ENCODE peak calls at places on chromosomes 11 and 22, in seven cellular contexts. N is MM.1S, R is hepatocyte, O is H1, V is Karpas-422, J is astrocyte, A is HCT116. Q is an unnamed sample.

GRCh38 chr11:77236901-77237300 is 64.6 kb downstream of the GDPD4 start:
- DNase-seq in A (no peak), O (no peak), N (no peak), J (peak; percentile 1), V (no peak), R (no peak), Q (peak; percentile 35)

GRCh38 chr11:16895306-16895705 is 118.9 kb downstream of the PLEKHA7 start:
- DNase-seq in O (no peak), V (peak; percentile 43), N (no peak), A (no peak), J (peak; percentile 46), R (no peak), Q (no peak)

GRCh38 chr11:58905141-58905715 is 34.1 kb upstream of the GLYATL1 start:
- DNase-seq in O (peak; percentile 80), J (peak; percentile 55), A (no peak), N (no peak), R (peak; percentile 64), V (no peak), Q (peak; percentile 48)

GRCh38 chr22:25365491-25366261 is 146.2 kb downstream of the CRYBB2 start:
- DNase-seq in N (no peak), V (no peak), A (no peak), J (no peak), O (no peak), R (no peak), Q (no peak)

GRCh38 chr11:58675344-58676155 is 53.1 kb downstream of the CNTF start:
- DNase-seq in O (peak; percentile 87), J (peak; percentile 16), V (peak; percentile 86), N (peak; percentile 68), R (peak; percentile 83), A (peak; percentile 51), Q (peak; percentile 85)

GRCh38 chr11:100687032-100687629 is at the start of gene ARHGAP42:
- DNase-seq in V (no peak), N (peak; percentile 77), A (no peak), O (peak; percentile 86), R (peak; percentile 83), J (peak; percentile 52), Q (peak; percentile 72)

GRCh38 chr22:39920134-39920743 is 19.4 kb downstream of the GRAP2 start:
- DNase-seq in N (no peak), V (no peak), R (no peak), A (no peak), O (no peak), J (no peak), Q (no peak)

GRCh38 chr22:35375031-35375430 is 5.9 kb upstream of the HMOX1 start:
- DNase-seq in O (no peak), N (no peak), V (no peak), A (no peak), R (no peak), J (peak; percentile 83), Q (peak; percentile 26)

GRCh38 chr22:46044718-46045458 is 67.9 kb upstream of the WNT7B start:
- DNase-seq in N (no peak), A (no peak), J (no peak), V (no peak), O (peak; percentile 66), R (peak; percentile 57), Q (no peak)

GRCh38 chr11:84212467-84213390 is 926.6 kb upstream of the CCDC90B start:
- DNase-seq in O (no peak), R (no peak), N (no peak), A (no peak), J (no peak), V (no peak), Q (no peak)

GRCh38 chr11:61652135-61652534 is 28.1 kb upstream of the DAGLA start:
- DNase-seq in V (no peak), J (no peak), O (no peak), N (no peak), R (no peak), A (no peak), Q (no peak)

GRCh38 chr11:13668957-13669521 is 571 bp downstream of the FAR1 start:
- DNase-seq in N (peak; percentile 64), O (peak; percentile 54), V (peak; percentile 84), R (peak; percentile 55), A (no peak), J (no peak), Q (peak; percentile 37)

GRCh38 chr11:88475991-88476418 is 138.5 kb upstream of the CTSC start:
- DNase-seq in O (no peak), R (no peak), J (peak; percentile 9), V (no peak), N (no peak), A (no peak), Q (peak; percentile 53)

GRCh38 chr11:134236834-134237556 is 12.5 kb downstream of the VPS26B start:
- DNase-seq in V (no peak), O (no peak), R (no peak), A (no peak), J (no peak), N (no peak), Q (no peak)

GRCh38 chr11:110613526-110613925 is 98.7 kb downstream of the ARHGAP20 start:
- DNase-seq in V (no peak), A (no peak), J (no peak), O (no peak), N (no peak), R (no peak), Q (no peak)

GRCh38 chr11:107791343-107792048 is 67.1 kb downstream of the SLC35F2 start:
- DNase-seq in N (no peak), J (no peak), V (no peak), O (no peak), R (no peak), A (no peak), Q (no peak)

GRCh38 chr11:57197762-57198161 is 16.0 kb downstream of the LRRC55 start:
- DNase-seq in J (no peak), O (no peak), R (no peak), N (no peak), V (no peak), A (no peak), Q (no peak)

GRCh38 chr11:7575841-7576451 is 62.1 kb downstream of the PPFIBP2 start:
- DNase-seq in R (peak; percentile 73), V (no peak), O (no peak), J (no peak), N (peak; percentile 35), A (no peak), Q (peak; percentile 41)

GRCh38 chr11:47356129-47356997 is 3.9 kb upstream of the MYBPC3 start:
- DNase-seq in N (no peak), V (no peak), J (no peak), R (no peak), O (no peak), A (no peak), Q (no peak)
- H2AFZ ChIP-seq in N (no peak overlapping the region), V (no peak overlapping the region), J (no peak overlapping the region), R (no peak overlapping the region), O (no peak overlapping the region), A (no peak overlapping the region), Q (no peak overlapping the region)

GRCh38 chr22:29400576-29400975 is 12.2 kb upstream of the AP1B1 start:
- DNase-seq in J (no peak), O (no peak), V (no peak), A (no peak), N (no peak), R (no peak), Q (peak; percentile 68)

GRCh38 chr22:29393019-29393608 is 4.7 kb upstream of the AP1B1 start:
- DNase-seq in R (peak; percentile 48), A (no peak), J (no peak), V (no peak), N (no peak), O (no peak), Q (no peak)

GRCh38 chr22:29394931-29395581 is 6.7 kb upstream of the AP1B1 start:
- DNase-seq in R (peak; percentile 89), O (peak; percentile 75), V (peak; percentile 87), N (peak; percentile 71), J (peak; percentile 41), A (peak; percentile 48), Q (peak; percentile 74)

GRCh38 chr22:29397791-29398190 is 9.4 kb upstream of the AP1B1 start:
- DNase-seq in R (no peak), A (no peak), N (no peak), O (no peak), V (no peak), J (no peak), Q (no peak)

DNA sequence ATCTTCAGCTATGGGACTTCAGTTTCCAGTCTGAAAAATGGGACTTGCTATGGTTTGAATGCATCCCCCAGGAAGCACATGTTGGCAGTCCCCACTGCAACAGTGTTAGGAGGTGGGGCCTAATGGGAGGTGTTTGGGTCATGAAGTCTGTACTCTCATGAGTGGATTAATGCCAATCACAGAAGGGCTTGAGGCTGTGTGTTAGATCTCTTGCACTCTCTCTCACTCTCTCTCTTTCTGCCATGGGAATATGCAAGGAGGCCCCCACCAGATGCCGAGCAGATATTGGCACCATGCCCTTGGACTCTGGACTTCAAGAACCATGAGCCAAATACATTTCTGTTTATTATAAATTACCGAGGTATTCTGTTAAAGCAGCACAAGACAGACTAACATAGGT is 7.8 kb upstream of the AP1B1 start:
- DNase-seq in V (no peak), N (no peak), J (no peak), R (no peak), A (no peak), O (no peak), Q (no peak)
- H4K20me1 ChIP-seq in V (no peaks in the 10 kb centered on the region), N (no peaks in the 10 kb centered on the region), J (no peaks in the 10 kb centered on the region), R (no peaks in the 10 kb centered on the region), A (no peaks in the 10 kb centered on the region), O (no peaks in the 10 kb centered on the region), Q (no peaks in the 10 kb centered on the region)

GRCh38 chr22:50201191-50202129 is 649 bp downstream of the SELENOO start:
- DNase-seq in O (no peak), J (no peak), R (peak; percentile 68), N (no peak), V (peak; percentile 61), A (no peak), Q (no peak)

GRCh38 chr22:50200333-50201190 is at the start of gene SELENOO:
- DNase-seq in O (peak; percentile 85), R (peak; percentile 95), N (peak; percentile 91), V (peak; percentile 98), A (peak; percentile 72), J (peak; percentile 67), Q (peak; percentile 80)

GRCh38 chr22:50198624-50199017 is 2.2 kb upstream of the SELENOO start:
- DNase-seq in N (no peak), O (no peak), A (no peak), J (no peak), R (no peak), V (no peak), Q (no peak)

GRCh38 chr22:50199251-50199721 is 1.5 kb upstream of the SELENOO start:
- DNase-seq in J (no peak), O (no peak), V (no peak), N (no peak), A (no peak), R (no peak), Q (no peak)

DNA sequence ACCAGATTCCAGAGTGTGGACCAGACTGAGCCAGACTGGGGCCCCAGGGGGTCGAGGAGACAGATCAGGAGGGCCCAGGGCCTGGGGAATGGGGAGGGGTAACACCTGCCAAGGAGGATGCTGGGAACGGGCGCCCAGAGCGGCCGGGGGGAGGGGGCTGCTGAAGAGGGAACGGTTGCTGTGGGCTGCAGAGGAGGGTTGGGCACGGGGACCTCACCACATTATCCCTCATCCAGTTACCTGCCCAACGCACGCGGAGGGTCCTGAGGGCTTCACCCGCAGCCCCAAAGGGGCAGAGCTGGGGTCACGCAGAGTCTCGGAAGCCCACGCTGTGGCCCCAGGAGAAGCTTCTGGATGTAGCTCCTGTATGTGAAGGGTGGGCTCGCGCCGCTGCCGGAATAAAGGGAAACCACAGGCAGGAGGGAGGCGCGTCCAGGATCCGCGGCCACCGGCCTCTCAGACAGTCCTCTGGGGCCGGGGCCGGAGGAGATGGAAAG is 927 bp upstream of the SELENOO start:
- DNase-seq in J (no peak), A (no peak), V (peak; percentile 62), R (peak; percentile 53), N (no peak), O (peak; percentile 79), Q (no peak)
- H2AFZ ChIP-seq in J (peak overlapping the region; percentile 73), A (no peak overlapping the region), V (no peak overlapping the region), R (peak overlapping the region; percentile 56), N (peak overlapping the region; percentile 43), O (peak overlapping the region; percentile 36), Q (peak overlapping the region; percentile 67)

GRCh38 chr11:73383249-73384126 is 7.3 kb downstream of the RELT start:
- DNase-seq in R (peak; percentile 46), V (peak; percentile 76), O (no peak), N (no peak), J (no peak), A (no peak), Q (no peak)
- H4K20me1 ChIP-seq in R (no peaks in the 10 kb centered on the region), V (peaks cover 32% of the 10 kb centered on the region), O (peaks cover 6% of the 10 kb centered on the region), N (peaks cover 6% of the 10 kb centered on the region), J (peaks cover 96% of the 10 kb centered on the region), A (no peaks in the 10 kb centered on the region), Q (peaks cover 82% of the 10 kb centered on the region)

Q was measured in PC-3.